ENCODE peak calls at places on chromosomes 3 and 15, in nine cellular contexts. C, B, S, G, K, W, X, I and N are unnamed samples.

GRCh38 chr15:60534546-60534945 is 55.6 kb upstream of the ICE2 start:
- DNase-seq in C (no peak), B (no peak), S (no peak), G (no peak), K (no peak), W (no peak), X (no peak), I (no peak), N (no peak)

GRCh38 chr3:191328963-191329653 is at the start of gene CCDC50:
- DNase-seq in C (peak), B (peak), S (peak), G (peak), K (peak), W (peak), X (peak), I (peak), N (peak)

GRCh38 chr3:151219056-151219455 is 16.0 kb upstream of the GPR171 start:
- DNase-seq in C (no peak), B (no peak), S (no peak), G (no peak), K (peak), W (no peak), X (no peak), I (peak), N (no peak)

GRCh38 chr15:65916664-65917406 is 47.5 kb downstream of the RAB11A start:
- DNase-seq in C (peak), B (peak), S (peak), G (peak), K (peak), W (peak), X (no peak), I (peak), N (peak)

GRCh38 chr15:80568298-80568697 is 126.8 kb upstream of the ABHD17C start:
- DNase-seq in C (no peak), B (no peak), S (no peak), G (no peak), K (peak), W (no peak), X (no peak), I (peak), N (no peak)

GRCh38 chr3:148950806-148951205 is 40.5 kb upstream of the GYG1 start:
- DNase-seq in C (no peak), B (no peak), S (no peak), G (no peak), K (no peak), W (no peak), X (no peak), I (no peak), N (no peak)

GRCh38 chr3:157130138-157130880 is 29.6 kb downstream of the CCNL1 start:
- DNase-seq in C (peak), B (no peak), S (no peak), G (peak), K (peak), W (peak), X (peak), I (peak), N (peak)

GRCh38 chr15:56929389-56929788 is 10.9 kb downstream of the TCF12 start:
- DNase-seq in C (no peak), B (no peak), S (no peak), G (no peak), K (peak), W (peak), X (no peak), I (peak), N (no peak)

GRCh38 chr3:174242311-174243041 is 616.7 kb upstream of the NAALADL2 start:
- DNase-seq in C (peak), B (no peak), S (no peak), G (no peak), K (no peak), W (no peak), X (no peak), I (no peak), N (no peak)

GRCh38 chr3:52036829-52037228 is 19.5 kb downstream of the DUSP7 start:
- DNase-seq in C (no peak), B (no peak), S (no peak), G (no peak), K (no peak), W (no peak), X (no peak), I (no peak), N (no peak)

GRCh38 chr3:56125358-56126005 is 342.8 kb downstream of the ERC2 start:
- DNase-seq in C (no peak), B (no peak), S (no peak), G (no peak), K (peak), W (peak), X (no peak), I (peak), N (no peak)

GRCh38 chr3:14680716-14681115 is 5.8 kb downstream of the C3orf20 start:
- DNase-seq in C (no peak), B (no peak), S (no peak), G (no peak), K (no peak), W (no peak), X (no peak), I (peak), N (no peak)

GRCh38 chr15:66939451-66940023 is 125.9 kb upstream of the SMAD3 start:
- DNase-seq in C (no peak), B (no peak), S (no peak), G (no peak), K (no peak), W (no peak), X (no peak), I (no peak), N (no peak)

DNA sequence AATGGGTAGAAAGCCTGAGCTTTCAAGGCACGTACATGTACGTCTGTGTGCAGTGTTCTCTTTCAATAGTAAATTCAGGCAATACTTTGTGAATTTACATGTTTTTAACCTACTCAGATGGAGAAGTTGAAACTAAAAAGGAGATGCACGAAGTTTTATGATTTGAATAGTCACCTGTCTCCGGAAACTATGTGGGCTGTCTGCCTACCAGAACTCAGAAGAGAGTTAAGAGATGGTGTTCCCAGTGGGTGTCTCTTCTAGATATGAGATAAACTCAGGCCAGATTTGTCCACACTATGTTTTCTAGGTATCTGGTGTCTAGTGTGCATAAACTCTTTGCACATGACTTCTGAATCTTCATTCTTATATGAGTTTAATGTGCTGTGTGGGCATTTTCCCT is 222.8 kb downstream of the FOXP1 start:
- DNase-seq in C (no peak), B (no peak), S (no peak), G (no peak), K (no peak), W (no peak), X (no peak), I (no peak), N (no peak)
- H3K4me3 ChIP-seq in C (no peak), B (no peak), S (no peak), G (no peak), K (no peak), W (no peak), X (no peak), I (no peak), N (no peak)

DNA sequence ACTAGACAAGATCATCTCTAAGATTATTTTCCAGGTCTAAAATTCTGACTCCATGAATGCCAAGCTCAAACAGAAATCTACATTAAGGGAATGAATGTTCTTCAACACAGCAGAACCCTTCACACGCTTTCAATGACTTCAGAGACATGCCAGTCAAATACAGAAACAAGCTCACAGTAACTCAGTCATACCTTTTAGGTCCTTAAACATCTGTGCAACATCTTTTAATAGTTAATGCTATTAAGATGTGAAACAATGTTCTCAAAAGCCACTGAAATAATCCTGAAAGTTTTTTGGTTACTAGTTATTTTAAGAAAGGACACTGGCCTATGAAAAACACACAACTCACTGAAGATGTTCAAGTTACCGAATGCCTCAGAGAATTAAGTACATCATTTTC is 2.5 kb downstream of the DLG1 start:
- DNase-seq in C (no peak), B (no peak), S (no peak), G (no peak), K (no peak), W (no peak), X (no peak), I (no peak), N (no peak)
- H3K27ac ChIP-seq in C (no peak), B (no peak), S (no peak), G (no peak), K (no peak), W (no peak), X (no peak), I (no peak), N (no peak)

GRCh38 chr15:59304807-59305206 is 67.9 kb downstream of the MYO1E start:
- DNase-seq in C (no peak), B (no peak), S (no peak), G (no peak), K (no peak), W (no peak), X (no peak), I (no peak), N (no peak)

GRCh38 chr15:59303641-59304433 is 68.8 kb downstream of the MYO1E start:
- DNase-seq in C (no peak), B (no peak), S (no peak), G (peak), K (no peak), W (no peak), X (no peak), I (peak), N (no peak)

GRCh38 chr15:59306520-59307163 is 66.0 kb downstream of the MYO1E start:
- DNase-seq in C (no peak), B (no peak), S (no peak), G (no peak), K (peak), W (no peak), X (no peak), I (peak), N (no peak)

GRCh38 chr15:59309405-59309804 is 63.3 kb downstream of the MYO1E start:
- DNase-seq in C (no peak), B (no peak), S (no peak), G (no peak), K (no peak), W (no peak), X (no peak), I (no peak), N (no peak)

DNA sequence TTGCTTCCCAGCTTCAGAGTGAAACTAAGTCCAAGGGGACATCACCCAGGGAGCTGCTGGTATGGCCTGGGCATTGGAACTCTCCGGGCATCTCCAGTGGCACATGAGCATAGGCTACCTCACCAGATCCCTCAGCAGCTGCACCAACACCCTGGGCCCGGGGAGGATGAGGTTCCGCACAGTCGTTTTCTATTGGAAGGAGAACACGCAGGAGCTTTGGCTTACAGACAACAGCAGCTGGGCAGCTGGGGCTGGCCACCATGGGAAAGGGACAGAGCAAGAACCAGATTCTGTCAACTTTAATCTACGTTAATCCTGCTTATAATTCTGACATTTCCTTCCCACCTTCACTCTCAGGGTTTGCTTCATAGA is 65.5 kb downstream of the MYO1E start:
- DNase-seq in C (no peak), B (no peak), S (no peak), G (no peak), K (no peak), W (no peak), X (no peak), I (no peak), N (no peak)
- H3K4me3 ChIP-seq in C (no peak), B (no peak), S (no peak), G (no peak), K (no peak), W (no peak), X (no peak), I (no peak), N (no peak)

GRCh38 chr3:197950661-197951029 is 655 bp downstream of the RPL35A start:
- DNase-seq in C (no peak), B (no peak), S (no peak), G (no peak), K (no peak), W (no peak), X (no peak), I (no peak), N (no peak)

GRCh38 chr3:197952440-197952839 is 2.5 kb downstream of the RPL35A start:
- DNase-seq in C (no peak), B (no peak), S (no peak), G (no peak), K (no peak), W (no peak), X (no peak), I (no peak), N (no peak)

GRCh38 chr3:197951392-197951990 is 1.5 kb downstream of the RPL35A start:
- DNase-seq in C (no peak), B (no peak), S (no peak), G (no peak), K (no peak), W (no peak), X (no peak), I (no peak), N (no peak)

GRCh38 chr3:197953881-197954280 is 3.9 kb downstream of the RPL35A start:
- DNase-seq in C (no peak), B (no peak), S (no peak), G (no peak), K (no peak), W (no peak), X (no peak), I (peak), N (no peak)

DNA sequence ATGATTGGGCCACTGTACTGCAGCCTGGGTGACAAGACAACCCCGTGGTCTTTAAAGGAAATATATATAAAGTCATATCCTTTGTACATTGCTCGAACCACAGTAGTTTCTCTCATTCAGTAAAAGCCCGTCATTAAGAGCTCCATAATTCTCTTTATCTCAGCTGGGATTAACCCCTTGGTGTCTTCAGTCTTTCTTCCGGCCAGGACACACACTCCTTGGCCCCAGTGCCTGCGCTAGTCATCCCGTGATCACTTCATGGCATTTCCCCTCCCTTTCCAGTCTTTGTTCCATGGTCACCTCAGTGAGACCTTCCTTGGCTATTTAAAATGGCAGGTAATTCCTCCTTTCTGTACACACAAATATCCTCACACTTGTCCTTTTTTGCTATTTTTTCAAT is 3.3 kb downstream of the RPL35A start:
- DNase-seq in C (no peak), B (no peak), S (no peak), G (no peak), K (no peak), W (no peak), X (no peak), I (no peak), N (no peak)
- H3K27ac ChIP-seq in C (no peak), B (no peak), S (no peak), G (no peak), K (no peak), W (no peak), X (peak), I (peak), N (no peak)

GRCh38 chr3:144032531-144033234 is 61.1 kb downstream of the DIPK2A start:
- DNase-seq in C (no peak), B (no peak), S (no peak), G (no peak), K (no peak), W (no peak), X (no peak), I (no peak), N (no peak)
- H3K4me3 ChIP-seq in C (no peak), B (no peak), S (no peak), G (no peak), K (no peak), W (no peak), X (no peak), I (no peak), N (no peak)

GRCh38 chr15:49116108-49116507 is 39.3 kb downstream of the COPS2 start:
- DNase-seq in C (no peak), B (no peak), S (no peak), G (no peak), K (no peak), W (no peak), X (no peak), I (no peak), N (no peak)

GRCh38 chr15:49122541-49123062 is 32.8 kb downstream of the COPS2 start:
- DNase-seq in C (no peak), B (no peak), S (no peak), G (no peak), K (no peak), W (no peak), X (no peak), I (no peak), N (no peak)

GRCh38 chr15:49124371-49124770 is 31.0 kb downstream of the COPS2 start:
- DNase-seq in C (no peak), B (no peak), S (no peak), G (no peak), K (no peak), W (no peak), X (no peak), I (no peak), N (no peak)

DNA sequence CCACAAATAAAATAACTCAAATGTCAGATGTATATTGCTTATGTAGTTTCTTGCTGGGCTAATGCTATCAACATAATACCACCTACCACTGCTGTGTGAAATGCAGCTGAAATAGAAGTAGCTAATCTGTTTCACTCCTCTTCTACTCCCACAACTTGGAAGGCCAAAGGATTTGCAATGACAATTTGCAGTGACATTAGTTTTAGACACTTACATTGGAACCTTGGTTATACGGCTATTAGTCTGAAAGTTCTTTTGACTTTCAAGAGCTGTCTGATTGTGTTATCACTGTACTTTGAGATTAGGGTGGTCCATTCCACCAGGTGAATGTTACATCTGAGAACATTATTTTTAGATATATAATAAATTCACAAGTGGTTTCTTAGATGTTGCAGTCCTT is 33.5 kb downstream of the COPS2 start:
- DNase-seq in C (no peak), B (no peak), S (no peak), G (no peak), K (no peak), W (no peak), X (no peak), I (no peak), N (no peak)
- H3K27ac ChIP-seq in C (no peak), B (no peak), S (no peak), G (no peak), K (no peak), W (no peak), X (no peak), I (peak), N (no peak)

DNA sequence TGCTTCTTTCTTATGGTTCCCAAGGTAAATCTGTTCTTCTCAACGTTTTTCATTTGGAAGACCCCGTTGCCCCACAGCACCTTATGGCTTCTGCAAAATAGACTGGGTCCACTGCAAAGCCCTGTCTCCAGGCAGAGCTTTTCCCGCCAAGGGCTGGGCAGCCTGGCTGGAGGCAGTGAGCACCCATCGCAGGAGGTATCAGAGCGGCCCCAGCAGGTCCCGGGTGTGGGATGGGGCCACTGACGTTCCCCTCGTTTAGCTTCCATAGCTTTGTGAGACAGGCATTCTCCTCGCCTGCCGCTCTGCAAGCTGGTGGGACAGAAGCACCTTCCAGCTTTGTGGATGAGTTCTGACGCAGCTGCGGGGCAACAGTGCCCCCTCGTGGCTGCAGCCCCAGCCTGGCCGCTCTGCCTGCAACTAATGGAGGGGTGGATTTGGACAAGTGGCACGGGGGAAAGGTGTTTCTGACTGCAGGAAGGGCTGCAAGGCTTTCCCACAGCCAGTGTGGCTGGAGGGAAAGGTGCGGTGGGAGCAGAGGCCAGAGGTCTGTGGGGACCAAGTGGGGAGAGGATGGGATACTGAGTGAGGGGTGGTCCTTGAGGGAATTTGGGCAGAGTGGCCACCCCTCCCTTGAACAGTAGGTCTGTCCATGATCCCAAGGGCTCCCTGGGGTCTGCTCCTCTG is 99.3 kb downstream of the FBLN2 start:
- DNase-seq in C (peak), B (peak), S (peak), G (peak), K (peak), W (peak), X (peak), I (peak), N (peak)
- H3K4me3 ChIP-seq in C (no peak), B (no peak), S (no peak), G (no peak), K (no peak), W (no peak), X (no peak), I (no peak), N (no peak)

DNA sequence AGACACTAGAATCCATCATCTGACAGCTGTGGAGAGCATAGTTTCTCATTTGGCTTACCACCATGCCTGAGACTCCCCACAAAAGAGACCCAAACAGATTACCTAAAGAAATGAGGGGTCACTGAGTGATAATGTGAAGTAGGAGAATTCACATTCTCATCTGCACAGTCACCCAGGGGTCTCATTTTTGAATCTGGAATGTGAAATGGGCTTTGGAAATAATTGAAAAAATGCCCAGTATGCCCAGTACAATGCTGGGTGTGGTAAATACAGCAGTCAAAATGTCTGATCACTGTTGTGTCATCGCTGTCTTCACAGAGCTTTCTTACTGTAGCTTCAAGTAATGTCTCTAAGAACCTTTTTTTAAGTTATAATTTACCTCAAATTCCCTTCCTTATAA is 80.0 kb upstream of the ZBTB20 start:
- DNase-seq in C (no peak), B (no peak), S (no peak), G (no peak), K (no peak), W (no peak), X (no peak), I (no peak), N (no peak)
- H3K27ac ChIP-seq in C (no peak), B (no peak), S (no peak), G (no peak), K (no peak), W (no peak), X (no peak), I (no peak), N (no peak)